ENCODE peak calls at places on chromosomes 7 and 10, in six cellular contexts. One of them, this sample, is unnamed.

GRCh38 chr7:24920702-24921679 is 59.0 kb downstream of the OSBPL3 start:
- DNase-seq in NCI-H524: no peak
- DNase-seq in amniotic epithelial cell: peak; percentile 35
- DNase-seq in natural killer cell treated with Interleukin-12 subunit alpha and Interleukin-12 subunit beta and Interleukin-15 and Interleukin-18, amount 100 ng/mL, for 72 hours: no peak
- DNase-seq in amniotic stem cell: no peak
- DNase-seq in NCI-H1436: no peak
- DNase-seq in this sample: peak; percentile 81

GRCh38 chr7:122306320-122307227 is 2.0 kb upstream of the FEZF1 start:
- DNase-seq in NCI-H524: peak; percentile 64
- DNase-seq in amniotic epithelial cell: no peak
- DNase-seq in natural killer cell treated with Interleukin-12 subunit alpha and Interleukin-12 subunit beta and Interleukin-15 and Interleukin-18, amount 100 ng/mL, for 72 hours: no peak
- DNase-seq in amniotic stem cell: no peak
- DNase-seq in NCI-H1436: no peak
- DNase-seq in this sample: no peak

GRCh38 chr7:2440608-2441245 is 35.5 kb downstream of the GRIFIN start:
- DNase-seq in NCI-H524: no peak
- DNase-seq in amniotic epithelial cell: peak; percentile 81
- DNase-seq in natural killer cell treated with Interleukin-12 subunit alpha and Interleukin-12 subunit beta and Interleukin-15 and Interleukin-18, amount 100 ng/mL, for 72 hours: no peak
- DNase-seq in amniotic stem cell: no peak
- DNase-seq in NCI-H1436: no peak
- DNase-seq in this sample: no peak

GRCh38 chr7:131578602-131579001 is 22.2 kb upstream of the PODXL start:
- DNase-seq in NCI-H524: no peak
- DNase-seq in amniotic epithelial cell: no peak
- DNase-seq in natural killer cell treated with Interleukin-12 subunit alpha and Interleukin-12 subunit beta and Interleukin-15 and Interleukin-18, amount 100 ng/mL, for 72 hours: no peak
- DNase-seq in amniotic stem cell: no peak
- DNase-seq in NCI-H1436: no peak
- DNase-seq in this sample: no peak

GRCh38 chr7:96685755-96686154 is 23.9 kb downstream of the SEM1 start:
- DNase-seq in NCI-H524: no peak
- DNase-seq in amniotic epithelial cell: no peak
- DNase-seq in natural killer cell treated with Interleukin-12 subunit alpha and Interleukin-12 subunit beta and Interleukin-15 and Interleukin-18, amount 100 ng/mL, for 72 hours: no peak
- DNase-seq in amniotic stem cell: no peak
- DNase-seq in NCI-H1436: no peak
- DNase-seq in this sample: no peak

GRCh38 chr7:108138911-108139310 is 8.8 kb upstream of the LAMB4 start:
- DNase-seq in NCI-H524: no peak
- DNase-seq in amniotic epithelial cell: no peak
- DNase-seq in natural killer cell treated with Interleukin-12 subunit alpha and Interleukin-12 subunit beta and Interleukin-15 and Interleukin-18, amount 100 ng/mL, for 72 hours: no peak
- DNase-seq in amniotic stem cell: no peak
- DNase-seq in NCI-H1436: no peak
- DNase-seq in this sample: no peak

GRCh38 chr10:3430501-3430900 is 257.9 kb upstream of the PITRM1 start:
- DNase-seq in NCI-H524: no peak
- DNase-seq in amniotic epithelial cell: no peak
- DNase-seq in natural killer cell treated with Interleukin-12 subunit alpha and Interleukin-12 subunit beta and Interleukin-15 and Interleukin-18, amount 100 ng/mL, for 72 hours: no peak
- DNase-seq in amniotic stem cell: no peak
- DNase-seq in NCI-H1436: no peak
- DNase-seq in this sample: no peak

GRCh38 chr10:43878386-43878785 is 229.7 kb upstream of the ZNF32 start:
- DNase-seq in NCI-H524: no peak
- DNase-seq in amniotic epithelial cell: no peak
- DNase-seq in natural killer cell treated with Interleukin-12 subunit alpha and Interleukin-12 subunit beta and Interleukin-15 and Interleukin-18, amount 100 ng/mL, for 72 hours: no peak
- DNase-seq in amniotic stem cell: no peak
- DNase-seq in NCI-H1436: no peak
- DNase-seq in this sample: no peak

GRCh38 chr7:21767300-21767900 is 178.3 kb downstream of the CDCA7L start:
- DNase-seq in NCI-H524: peak; percentile 90
- DNase-seq in amniotic epithelial cell: peak; percentile 88
- DNase-seq in natural killer cell treated with Interleukin-12 subunit alpha and Interleukin-12 subunit beta and Interleukin-15 and Interleukin-18, amount 100 ng/mL, for 72 hours: no peak
- DNase-seq in amniotic stem cell: peak; percentile 69
- DNase-seq in NCI-H1436: peak; percentile 82
- DNase-seq in this sample: peak; percentile 63

GRCh38 chr10:104033401-104033930 is 52.2 kb downstream of the COL17A1 start:
- DNase-seq in NCI-H524: no peak
- DNase-seq in amniotic epithelial cell: peak; percentile 32
- DNase-seq in natural killer cell treated with Interleukin-12 subunit alpha and Interleukin-12 subunit beta and Interleukin-15 and Interleukin-18, amount 100 ng/mL, for 72 hours: no peak
- DNase-seq in amniotic stem cell: no peak
- DNase-seq in NCI-H1436: no peak
- DNase-seq in this sample: no peak

GRCh38 chr7:24936121-24936824 is 43.7 kb downstream of the OSBPL3 start:
- DNase-seq in NCI-H524: no peak
- DNase-seq in amniotic epithelial cell: peak; percentile 67
- DNase-seq in natural killer cell treated with Interleukin-12 subunit alpha and Interleukin-12 subunit beta and Interleukin-15 and Interleukin-18, amount 100 ng/mL, for 72 hours: no peak
- DNase-seq in amniotic stem cell: no peak
- DNase-seq in NCI-H1436: no peak
- DNase-seq in this sample: peak; percentile 68

GRCh38 chr7:3106353-3106752 is 62.7 kb upstream of the CARD11 start:
- DNase-seq in NCI-H524: no peak
- DNase-seq in amniotic epithelial cell: no peak
- DNase-seq in natural killer cell treated with Interleukin-12 subunit alpha and Interleukin-12 subunit beta and Interleukin-15 and Interleukin-18, amount 100 ng/mL, for 72 hours: peak; percentile 80
- DNase-seq in amniotic stem cell: no peak
- DNase-seq in NCI-H1436: no peak
- DNase-seq in this sample: no peak

GRCh38 chr7:14698239-14698638 is 204.3 kb downstream of the DGKB start:
- DNase-seq in NCI-H524: peak; percentile 30
- DNase-seq in amniotic epithelial cell: no peak
- DNase-seq in natural killer cell treated with Interleukin-12 subunit alpha and Interleukin-12 subunit beta and Interleukin-15 and Interleukin-18, amount 100 ng/mL, for 72 hours: no peak
- DNase-seq in amniotic stem cell: no peak
- DNase-seq in NCI-H1436: no peak
- DNase-seq in this sample: peak; percentile 25

GRCh38 chr7:24728503-24729364 is 28.5 kb downstream of the GSDME start:
- DNase-seq in NCI-H524: no peak
- DNase-seq in amniotic epithelial cell: peak; percentile 90
- DNase-seq in natural killer cell treated with Interleukin-12 subunit alpha and Interleukin-12 subunit beta and Interleukin-15 and Interleukin-18, amount 100 ng/mL, for 72 hours: no peak
- DNase-seq in amniotic stem cell: no peak
- DNase-seq in NCI-H1436: no peak
- DNase-seq in this sample: peak; percentile 19

GRCh38 chr7:26486153-26486552 is 194.5 kb downstream of the SNX10 start:
- DNase-seq in NCI-H524: no peak
- DNase-seq in amniotic epithelial cell: no peak
- DNase-seq in natural killer cell treated with Interleukin-12 subunit alpha and Interleukin-12 subunit beta and Interleukin-15 and Interleukin-18, amount 100 ng/mL, for 72 hours: no peak
- DNase-seq in amniotic stem cell: no peak
- DNase-seq in NCI-H1436: no peak
- DNase-seq in this sample: no peak

GRCh38 chr7:44077681-44078091 is 4.6 kb downstream of the POLM start:
- DNase-seq in NCI-H524: no peak
- DNase-seq in amniotic epithelial cell: no peak
- DNase-seq in natural killer cell treated with Interleukin-12 subunit alpha and Interleukin-12 subunit beta and Interleukin-15 and Interleukin-18, amount 100 ng/mL, for 72 hours: peak; percentile 74
- DNase-seq in amniotic stem cell: no peak
- DNase-seq in NCI-H1436: no peak
- DNase-seq in this sample: no peak

GRCh38 chr10:46251857-46252847 is 34.6 kb upstream of the ANTXRL start:
- DNase-seq in NCI-H524: no peak
- DNase-seq in amniotic epithelial cell: peak; percentile 20
- DNase-seq in natural killer cell treated with Interleukin-12 subunit alpha and Interleukin-12 subunit beta and Interleukin-15 and Interleukin-18, amount 100 ng/mL, for 72 hours: no peak
- DNase-seq in amniotic stem cell: no peak
- DNase-seq in NCI-H1436: no peak
- DNase-seq in this sample: no peak

GRCh38 chr7:4816419-4817080 is 41.1 kb downstream of the AP5Z1 start:
- DNase-seq in NCI-H524: no peak
- DNase-seq in amniotic epithelial cell: no peak
- DNase-seq in natural killer cell treated with Interleukin-12 subunit alpha and Interleukin-12 subunit beta and Interleukin-15 and Interleukin-18, amount 100 ng/mL, for 72 hours: no peak
- DNase-seq in amniotic stem cell: no peak
- DNase-seq in NCI-H1436: no peak
- DNase-seq in this sample: no peak

GRCh38 chr7:116630932-116631449 is 41.0 kb upstream of the MET start:
- DNase-seq in NCI-H524: no peak
- DNase-seq in amniotic epithelial cell: peak; percentile 80
- DNase-seq in natural killer cell treated with Interleukin-12 subunit alpha and Interleukin-12 subunit beta and Interleukin-15 and Interleukin-18, amount 100 ng/mL, for 72 hours: no peak
- DNase-seq in amniotic stem cell: no peak
- DNase-seq in NCI-H1436: no peak
- DNase-seq in this sample: peak; percentile 41

GRCh38 chr10:3776796-3777571 is 8.0 kb downstream of the KLF6 start:
- DNase-seq in NCI-H524: no peak
- DNase-seq in amniotic epithelial cell: peak; percentile 92
- DNase-seq in natural killer cell treated with Interleukin-12 subunit alpha and Interleukin-12 subunit beta and Interleukin-15 and Interleukin-18, amount 100 ng/mL, for 72 hours: peak; percentile 68
- DNase-seq in amniotic stem cell: no peak
- DNase-seq in NCI-H1436: no peak
- DNase-seq in this sample: peak; percentile 76

GRCh38 chr10:10942441-10942840 is 75.2 kb upstream of the CELF2 start:
- DNase-seq in NCI-H524: no peak
- DNase-seq in amniotic epithelial cell: no peak
- DNase-seq in natural killer cell treated with Interleukin-12 subunit alpha and Interleukin-12 subunit beta and Interleukin-15 and Interleukin-18, amount 100 ng/mL, for 72 hours: no peak
- DNase-seq in amniotic stem cell: no peak
- DNase-seq in NCI-H1436: no peak
- DNase-seq in this sample: no peak

GRCh38 chr10:12042409-12042796 is 206 bp downstream of the UPF2 start:
- DNase-seq in NCI-H524: no peak
- DNase-seq in amniotic epithelial cell: no peak
- DNase-seq in natural killer cell treated with Interleukin-12 subunit alpha and Interleukin-12 subunit beta and Interleukin-15 and Interleukin-18, amount 100 ng/mL, for 72 hours: peak; percentile 73
- DNase-seq in amniotic stem cell: no peak
- DNase-seq in NCI-H1436: peak; percentile 6
- DNase-seq in this sample: peak; percentile 59

GRCh38 chr10:68517188-68517587 is 10.1 kb downstream of the SLC25A16 start:
- DNase-seq in NCI-H524: no peak
- DNase-seq in amniotic epithelial cell: peak; percentile 1
- DNase-seq in natural killer cell treated with Interleukin-12 subunit alpha and Interleukin-12 subunit beta and Interleukin-15 and Interleukin-18, amount 100 ng/mL, for 72 hours: no peak
- DNase-seq in amniotic stem cell: no peak
- DNase-seq in NCI-H1436: no peak
- DNase-seq in this sample: no peak

GRCh38 chr10:93060887-93061593 is 442 bp downstream of the CYP26C1 start:
- DNase-seq in NCI-H524: no peak
- DNase-seq in amniotic epithelial cell: no peak
- DNase-seq in natural killer cell treated with Interleukin-12 subunit alpha and Interleukin-12 subunit beta and Interleukin-15 and Interleukin-18, amount 100 ng/mL, for 72 hours: no peak
- DNase-seq in amniotic stem cell: no peak
- DNase-seq in NCI-H1436: no peak
- DNase-seq in this sample: no peak

GRCh38 chr7:122984021-122984420 is 11.5 kb downstream of the TAS2R16 start:
- DNase-seq in NCI-H524: no peak
- DNase-seq in amniotic epithelial cell: no peak
- DNase-seq in natural killer cell treated with Interleukin-12 subunit alpha and Interleukin-12 subunit beta and Interleukin-15 and Interleukin-18, amount 100 ng/mL, for 72 hours: no peak
- DNase-seq in amniotic stem cell: no peak
- DNase-seq in NCI-H1436: no peak
- DNase-seq in this sample: no peak

GRCh38 chr10:116690356-116691078 is 51.8 kb downstream of the HSPA12A start:
- DNase-seq in NCI-H524: no peak
- DNase-seq in amniotic epithelial cell: no peak
- DNase-seq in natural killer cell treated with Interleukin-12 subunit alpha and Interleukin-12 subunit beta and Interleukin-15 and Interleukin-18, amount 100 ng/mL, for 72 hours: no peak
- DNase-seq in amniotic stem cell: no peak
- DNase-seq in NCI-H1436: no peak
- DNase-seq in this sample: no peak

GRCh38 chr7:96359876-96360275 is 38.0 kb upstream of the SLC25A13 start:
- DNase-seq in NCI-H524: no peak
- DNase-seq in amniotic epithelial cell: no peak
- DNase-seq in natural killer cell treated with Interleukin-12 subunit alpha and Interleukin-12 subunit beta and Interleukin-15 and Interleukin-18, amount 100 ng/mL, for 72 hours: no peak
- DNase-seq in amniotic stem cell: no peak
- DNase-seq in NCI-H1436: no peak
- DNase-seq in this sample: no peak

GRCh38 chr10:131141645-131142445 is 169.7 kb downstream of the TCERG1L start:
- DNase-seq in NCI-H524: no peak
- DNase-seq in amniotic epithelial cell: no peak
- DNase-seq in natural killer cell treated with Interleukin-12 subunit alpha and Interleukin-12 subunit beta and Interleukin-15 and Interleukin-18, amount 100 ng/mL, for 72 hours: no peak
- DNase-seq in amniotic stem cell: no peak
- DNase-seq in NCI-H1436: peak; percentile 93
- DNase-seq in this sample: no peak

GRCh38 chr7:80039255-80039884 is 95.3 kb upstream of the GNAI1 start:
- DNase-seq in NCI-H524: no peak
- DNase-seq in amniotic epithelial cell: peak; percentile 59
- DNase-seq in natural killer cell treated with Interleukin-12 subunit alpha and Interleukin-12 subunit beta and Interleukin-15 and Interleukin-18, amount 100 ng/mL, for 72 hours: no peak
- DNase-seq in amniotic stem cell: no peak
- DNase-seq in NCI-H1436: no peak
- DNase-seq in this sample: peak; percentile 44

GRCh38 chr10:81873932-81874816 is 820 bp upstream of the NRG3 start:
- DNase-seq in NCI-H524: peak; percentile 56
- DNase-seq in amniotic epithelial cell: peak; percentile 73
- DNase-seq in natural killer cell treated with Interleukin-12 subunit alpha and Interleukin-12 subunit beta and Interleukin-15 and Interleukin-18, amount 100 ng/mL, for 72 hours: no peak
- DNase-seq in amniotic stem cell: no peak
- DNase-seq in NCI-H1436: no peak
- DNase-seq in this sample: no peak

GRCh38 chr10:59323831-59324401 is 38.4 kb downstream of the FAM13C start:
- DNase-seq in NCI-H524: no peak
- DNase-seq in amniotic epithelial cell: no peak
- DNase-seq in natural killer cell treated with Interleukin-12 subunit alpha and Interleukin-12 subunit beta and Interleukin-15 and Interleukin-18, amount 100 ng/mL, for 72 hours: no peak
- DNase-seq in amniotic stem cell: no peak
- DNase-seq in NCI-H1436: no peak
- DNase-seq in this sample: peak; percentile 48

GRCh38 chr10:86139066-86139657 is 227.4 kb downstream of the GRID1 start:
- DNase-seq in NCI-H524: no peak
- DNase-seq in amniotic epithelial cell: no peak
- DNase-seq in natural killer cell treated with Interleukin-12 subunit alpha and Interleukin-12 subunit beta and Interleukin-15 and Interleukin-18, amount 100 ng/mL, for 72 hours: no peak
- DNase-seq in amniotic stem cell: no peak
- DNase-seq in NCI-H1436: no peak
- DNase-seq in this sample: peak; percentile 63

GRCh38 chr7:116679495-116679894 is 7.5 kb downstream of the MET start:
- DNase-seq in NCI-H524: no peak
- DNase-seq in amniotic epithelial cell: no peak
- DNase-seq in natural killer cell treated with Interleukin-12 subunit alpha and Interleukin-12 subunit beta and Interleukin-15 and Interleukin-18, amount 100 ng/mL, for 72 hours: no peak
- DNase-seq in amniotic stem cell: no peak
- DNase-seq in NCI-H1436: no peak
- DNase-seq in this sample: no peak

GRCh38 chr10:61828788-61829187 is 72.7 kb upstream of the ARID5B start:
- DNase-seq in NCI-H524: no peak
- DNase-seq in amniotic epithelial cell: no peak
- DNase-seq in natural killer cell treated with Interleukin-12 subunit alpha and Interleukin-12 subunit beta and Interleukin-15 and Interleukin-18, amount 100 ng/mL, for 72 hours: no peak
- DNase-seq in amniotic stem cell: no peak
- DNase-seq in NCI-H1436: no peak
- DNase-seq in this sample: no peak

GRCh38 chr7:129783097-129783919 is 169.5 kb downstream of the UBE2H start:
- DNase-seq in NCI-H524: no peak
- DNase-seq in amniotic epithelial cell: no peak
- DNase-seq in natural killer cell treated with Interleukin-12 subunit alpha and Interleukin-12 subunit beta and Interleukin-15 and Interleukin-18, amount 100 ng/mL, for 72 hours: no peak
- DNase-seq in amniotic stem cell: no peak
- DNase-seq in NCI-H1436: no peak
- DNase-seq in this sample: no peak

This sample was measured in OCI-M1.